ENCODE peak calls at places on chromosomes 5 and 9, in eight cellular contexts. One of them, this sample, is unnamed.

GRCh38 chr9:5002811-5003210 is 17.7 kb downstream of the JAK2 start:
- DNase-seq in stomach: no peak
- DNase-seq in cardiac septum: no peak
- DNase-seq in uterus: no peak
- DNase-seq in substantia nigra: no peak
- DNase-seq in NCI-H2081: no peak
- DNase-seq in HS-27A: no peak
- DNase-seq in pancreas: no peak
- DNase-seq in this sample: no peak

GRCh38 chr9:133116346-133117231 is 4.5 kb downstream of the RALGDS start:
- DNase-seq in stomach: no peak
- DNase-seq in cardiac septum: no peak
- DNase-seq in uterus: no peak
- DNase-seq in substantia nigra: no peak
- DNase-seq in NCI-H2081: no peak
- DNase-seq in HS-27A: no peak
- DNase-seq in pancreas: peak
- DNase-seq in this sample: no peak

GRCh38 chr5:122517091-122517490 is 205.1 kb downstream of the SNCAIP start:
- DNase-seq in stomach: no peak
- DNase-seq in cardiac septum: no peak
- DNase-seq in uterus: no peak
- DNase-seq in substantia nigra: no peak
- DNase-seq in NCI-H2081: no peak
- DNase-seq in HS-27A: no peak
- DNase-seq in pancreas: no peak
- DNase-seq in this sample: no peak

GRCh38 chr9:134892221-134892620 is 11.6 kb downstream of the FCN2 start:
- DNase-seq in stomach: peak
- DNase-seq in cardiac septum: no peak
- DNase-seq in uterus: no peak
- DNase-seq in substantia nigra: no peak
- DNase-seq in NCI-H2081: no peak
- DNase-seq in HS-27A: no peak
- DNase-seq in pancreas: no peak
- DNase-seq in this sample: no peak

GRCh38 chr5:7548576-7548975 is 152.6 kb downstream of the ADCY2 start:
- DNase-seq in stomach: no peak
- DNase-seq in cardiac septum: no peak
- DNase-seq in uterus: no peak
- DNase-seq in substantia nigra: no peak
- DNase-seq in NCI-H2081: peak
- DNase-seq in HS-27A: no peak
- DNase-seq in pancreas: no peak
- DNase-seq in this sample: no peak

GRCh38 chr9:129174724-129175514 is 3.1 kb downstream of the IER5L start:
- DNase-seq in stomach: peak
- DNase-seq in cardiac septum: peak
- DNase-seq in uterus: peak
- DNase-seq in substantia nigra: peak
- DNase-seq in NCI-H2081: no peak
- DNase-seq in HS-27A: peak
- DNase-seq in pancreas: peak
- DNase-seq in this sample: no peak

GRCh38 chr5:15285901-15286583 is 213.9 kb upstream of the FBXL7 start:
- DNase-seq in stomach: no peak
- DNase-seq in cardiac septum: no peak
- DNase-seq in uterus: no peak
- DNase-seq in substantia nigra: peak
- DNase-seq in NCI-H2081: no peak
- DNase-seq in HS-27A: peak
- DNase-seq in pancreas: no peak
- DNase-seq in this sample: no peak

GRCh38 chr9:76531231-76531775 is 72.3 kb downstream of the GCNT1 start:
- DNase-seq in stomach: no peak
- DNase-seq in cardiac septum: no peak
- DNase-seq in uterus: no peak
- DNase-seq in substantia nigra: no peak
- DNase-seq in NCI-H2081: no peak
- DNase-seq in HS-27A: no peak
- DNase-seq in pancreas: no peak
- DNase-seq in this sample: no peak

GRCh38 chr5:90641528-90641927 is 82.9 kb downstream of the ADGRV1 start:
- DNase-seq in stomach: no peak
- DNase-seq in cardiac septum: no peak
- DNase-seq in uterus: no peak
- DNase-seq in substantia nigra: no peak
- DNase-seq in NCI-H2081: no peak
- DNase-seq in HS-27A: no peak
- DNase-seq in pancreas: no peak
- DNase-seq in this sample: no peak

GRCh38 chr9:131579789-131580211 is 34.5 kb downstream of the PRRT1B start:
- DNase-seq in stomach: no peak
- DNase-seq in cardiac septum: no peak
- DNase-seq in uterus: no peak
- DNase-seq in substantia nigra: no peak
- DNase-seq in NCI-H2081: no peak
- DNase-seq in HS-27A: no peak
- DNase-seq in pancreas: no peak
- DNase-seq in this sample: no peak

GRCh38 chr5:68033961-68034581 is 181.5 kb upstream of the PIK3R1 start:
- DNase-seq in stomach: peak
- DNase-seq in cardiac septum: no peak
- DNase-seq in uterus: peak
- DNase-seq in substantia nigra: no peak
- DNase-seq in NCI-H2081: no peak
- DNase-seq in HS-27A: no peak
- DNase-seq in pancreas: peak
- DNase-seq in this sample: no peak

GRCh38 chr5:132629230-132629944 is 28.6 kb upstream of the IL13 start:
- DNase-seq in stomach: no peak
- DNase-seq in cardiac septum: no peak
- DNase-seq in uterus: no peak
- DNase-seq in substantia nigra: no peak
- DNase-seq in NCI-H2081: no peak
- DNase-seq in HS-27A: no peak
- DNase-seq in pancreas: no peak
- DNase-seq in this sample: no peak

GRCh38 chr5:32173394-32174010 is 617 bp downstream of the GOLPH3 start:
- DNase-seq in stomach: peak
- DNase-seq in cardiac septum: no peak
- DNase-seq in uterus: peak
- DNase-seq in substantia nigra: peak
- DNase-seq in NCI-H2081: peak
- DNase-seq in HS-27A: no peak
- DNase-seq in pancreas: peak
- DNase-seq in this sample: peak

GRCh38 chr5:140565024-140565779 is 574 bp downstream of the SLC35A4 start:
- DNase-seq in stomach: no peak
- DNase-seq in cardiac septum: no peak
- DNase-seq in uterus: no peak
- DNase-seq in substantia nigra: no peak
- DNase-seq in NCI-H2081: no peak
- DNase-seq in HS-27A: no peak
- DNase-seq in pancreas: no peak
- DNase-seq in this sample: no peak

GRCh38 chr9:114958021-114958846 is 27.8 kb upstream of the TNFSF8 start:
- DNase-seq in stomach: no peak
- DNase-seq in cardiac septum: no peak
- DNase-seq in uterus: no peak
- DNase-seq in substantia nigra: peak
- DNase-seq in NCI-H2081: no peak
- DNase-seq in HS-27A: no peak
- DNase-seq in pancreas: no peak
- DNase-seq in this sample: peak

This sample was measured in CD4-positive, alpha-beta memory T cell.